ENCODE peak calls at places on chromosome 13, in nine cellular contexts. One of them, this sample, is unnamed.

GRCh38 chr13:49439609-49440008 is 4.3 kb downstream of the CAB39L start:
- DNase-seq in GM12878: no peak
- DNase-seq in PC-3: no peak
- DNase-seq in prostate gland: no peak
- DNase-seq in H9: no peak
- DNase-seq in breast epithelium: no peak
- DNase-seq in CD8-positive, alpha-beta T cell: no peak
- DNase-seq in psoas muscle: no peak
- DNase-seq in IMR-90: no peak
- DNase-seq in this sample: no peak

GRCh38 chr13:102191951-102192461 is 209.8 kb downstream of the FGF14 start:
- DNase-seq in GM12878: no peak
- DNase-seq in PC-3: peak; percentile 51
- DNase-seq in prostate gland: no peak
- DNase-seq in H9: no peak
- DNase-seq in breast epithelium: no peak
- DNase-seq in CD8-positive, alpha-beta T cell: no peak
- DNase-seq in psoas muscle: no peak
- DNase-seq in IMR-90: peak; percentile 62
- DNase-seq in this sample: no peak

GRCh38 chr13:40013554-40013953 is 358.1 kb downstream of the COG6 start:
- DNase-seq in GM12878: no peak
- DNase-seq in PC-3: no peak
- DNase-seq in prostate gland: no peak
- DNase-seq in H9: no peak
- DNase-seq in breast epithelium: no peak
- DNase-seq in CD8-positive, alpha-beta T cell: no peak
- DNase-seq in psoas muscle: no peak
- DNase-seq in IMR-90: no peak
- DNase-seq in this sample: no peak

GRCh38 chr13:93726173-93727019 is 499.8 kb downstream of the GPC6 start:
- DNase-seq in GM12878: no peak
- DNase-seq in PC-3: no peak
- DNase-seq in prostate gland: no peak
- DNase-seq in H9: no peak
- DNase-seq in breast epithelium: no peak
- DNase-seq in CD8-positive, alpha-beta T cell: no peak
- DNase-seq in psoas muscle: no peak
- DNase-seq in IMR-90: no peak
- DNase-seq in this sample: no peak

GRCh38 chr13:97353927-97354326 is 80.0 kb upstream of the RAP2A start:
- DNase-seq in GM12878: no peak
- DNase-seq in PC-3: no peak
- DNase-seq in prostate gland: no peak
- DNase-seq in H9: no peak
- DNase-seq in breast epithelium: no peak
- DNase-seq in CD8-positive, alpha-beta T cell: no peak
- DNase-seq in psoas muscle: no peak
- DNase-seq in IMR-90: peak; percentile 62
- DNase-seq in this sample: no peak

GRCh38 chr13:28401303-28402056 is 93.4 kb downstream of the FLT1 start:
- DNase-seq in GM12878: peak; percentile 62
- DNase-seq in PC-3: peak; percentile 19
- DNase-seq in prostate gland: no peak
- DNase-seq in H9: no peak
- DNase-seq in breast epithelium: no peak
- DNase-seq in CD8-positive, alpha-beta T cell: no peak
- DNase-seq in psoas muscle: no peak
- DNase-seq in IMR-90: peak; percentile 75
- DNase-seq in this sample: no peak

GRCh38 chr13:108877300-108877699 is 247.9 kb downstream of the MYO16 start:
- DNase-seq in GM12878: no peak
- DNase-seq in PC-3: peak; percentile 51
- DNase-seq in prostate gland: no peak
- DNase-seq in H9: no peak
- DNase-seq in breast epithelium: no peak
- DNase-seq in CD8-positive, alpha-beta T cell: no peak
- DNase-seq in psoas muscle: no peak
- DNase-seq in IMR-90: peak; percentile 51
- DNase-seq in this sample: no peak

GRCh38 chr13:32645854-32646253 is 59.6 kb downstream of the PDS5B start:
- DNase-seq in GM12878: peak; percentile 62
- DNase-seq in PC-3: no peak
- DNase-seq in prostate gland: no peak
- DNase-seq in H9: no peak
- DNase-seq in breast epithelium: no peak
- DNase-seq in CD8-positive, alpha-beta T cell: no peak
- DNase-seq in psoas muscle: no peak
- DNase-seq in IMR-90: no peak
- DNase-seq in this sample: no peak

GRCh38 chr13:75359266-75359665 is 122.7 kb downstream of the TBC1D4 start:
- DNase-seq in GM12878: no peak
- DNase-seq in PC-3: peak; percentile 89
- DNase-seq in prostate gland: no peak
- DNase-seq in H9: no peak
- DNase-seq in breast epithelium: no peak
- DNase-seq in CD8-positive, alpha-beta T cell: no peak
- DNase-seq in psoas muscle: no peak
- DNase-seq in IMR-90: peak; percentile 94
- DNase-seq in this sample: no peak

GRCh38 chr13:44903596-44903995 is 85.7 kb downstream of the NUFIP1 start:
- DNase-seq in GM12878: no peak
- DNase-seq in PC-3: no peak
- DNase-seq in prostate gland: no peak
- DNase-seq in H9: no peak
- DNase-seq in breast epithelium: peak; percentile 32
- DNase-seq in CD8-positive, alpha-beta T cell: no peak
- DNase-seq in psoas muscle: peak; percentile 89
- DNase-seq in IMR-90: peak; percentile 84
- DNase-seq in this sample: peak; percentile 50

GRCh38 chr13:108700421-108701170 is 71.2 kb downstream of the MYO16 start:
- DNase-seq in GM12878: no peak
- DNase-seq in PC-3: peak; percentile 75
- DNase-seq in prostate gland: no peak
- DNase-seq in H9: no peak
- DNase-seq in breast epithelium: no peak
- DNase-seq in CD8-positive, alpha-beta T cell: no peak
- DNase-seq in psoas muscle: no peak
- DNase-seq in IMR-90: peak; percentile 71
- DNase-seq in this sample: no peak

GRCh38 chr13:81929988-81930387 is 1589.1 kb upstream of the SPRY2 start:
- DNase-seq in GM12878: no peak
- DNase-seq in PC-3: peak; percentile 42
- DNase-seq in prostate gland: no peak
- DNase-seq in H9: peak; percentile 25
- DNase-seq in breast epithelium: no peak
- DNase-seq in CD8-positive, alpha-beta T cell: no peak
- DNase-seq in psoas muscle: no peak
- DNase-seq in IMR-90: no peak
- DNase-seq in this sample: no peak

GRCh38 chr13:86085890-86086289 is 286.7 kb upstream of the SLITRK6 start:
- DNase-seq in GM12878: no peak
- DNase-seq in PC-3: peak; percentile 13
- DNase-seq in prostate gland: no peak
- DNase-seq in H9: no peak
- DNase-seq in breast epithelium: no peak
- DNase-seq in CD8-positive, alpha-beta T cell: no peak
- DNase-seq in psoas muscle: no peak
- DNase-seq in IMR-90: no peak
- DNase-seq in this sample: no peak
- TF ChIP-seq CTCF in GM12878: no peak
- TF ChIP-seq CTCF in PC-3: peak; percentile 48
- TF ChIP-seq CTCF in prostate gland: no peak
- TF ChIP-seq CTCF in H9: peak; percentile 23
- TF ChIP-seq CTCF in breast epithelium: no peak
- TF ChIP-seq CTCF in CD8-positive, alpha-beta T cell: no peak
- TF ChIP-seq CTCF in psoas muscle: no peak
- TF ChIP-seq CTCF in IMR-90: no peak
- TF ChIP-seq CTCF in this sample: no peak

GRCh38 chr13:42494157-42494556 is 79.8 kb upstream of the TNFSF11 start:
- DNase-seq in GM12878: no peak
- DNase-seq in PC-3: peak; percentile 25
- DNase-seq in prostate gland: no peak
- DNase-seq in H9: no peak
- DNase-seq in breast epithelium: no peak
- DNase-seq in CD8-positive, alpha-beta T cell: no peak
- DNase-seq in psoas muscle: no peak
- DNase-seq in IMR-90: no peak
- DNase-seq in this sample: no peak

GRCh38 chr13:42486711-42487198 is 87.2 kb upstream of the TNFSF11 start:
- DNase-seq in GM12878: no peak
- DNase-seq in PC-3: peak; percentile 88
- DNase-seq in prostate gland: no peak
- DNase-seq in H9: no peak
- DNase-seq in breast epithelium: no peak
- DNase-seq in CD8-positive, alpha-beta T cell: no peak
- DNase-seq in psoas muscle: no peak
- DNase-seq in IMR-90: peak; percentile 71
- DNase-seq in this sample: no peak

GRCh38 chr13:42487221-42487620 is 86.7 kb upstream of the TNFSF11 start:
- DNase-seq in GM12878: no peak
- DNase-seq in PC-3: peak; percentile 76
- DNase-seq in prostate gland: no peak
- DNase-seq in H9: no peak
- DNase-seq in breast epithelium: no peak
- DNase-seq in CD8-positive, alpha-beta T cell: no peak
- DNase-seq in psoas muscle: no peak
- DNase-seq in IMR-90: peak; percentile 21
- DNase-seq in this sample: no peak

GRCh38 chr13:42492372-42492920 is 81.5 kb upstream of the TNFSF11 start:
- DNase-seq in GM12878: no peak
- DNase-seq in PC-3: no peak
- DNase-seq in prostate gland: no peak
- DNase-seq in H9: no peak
- DNase-seq in breast epithelium: no peak
- DNase-seq in CD8-positive, alpha-beta T cell: no peak
- DNase-seq in psoas muscle: no peak
- DNase-seq in IMR-90: no peak
- DNase-seq in this sample: no peak

GRCh38 chr13:42490676-42491075 is 83.3 kb upstream of the TNFSF11 start:
- DNase-seq in GM12878: no peak
- DNase-seq in PC-3: peak; percentile 63
- DNase-seq in prostate gland: no peak
- DNase-seq in H9: no peak
- DNase-seq in breast epithelium: no peak
- DNase-seq in CD8-positive, alpha-beta T cell: no peak
- DNase-seq in psoas muscle: no peak
- DNase-seq in IMR-90: no peak
- DNase-seq in this sample: no peak
- H3K4me1 ChIP-seq in GM12878: peaks cover 6% of the 10 kb centered on the region
- H3K4me1 ChIP-seq in PC-3: peaks cover 38% of the 10 kb centered on the region
- H3K4me1 ChIP-seq in prostate gland: no peaks in the 10 kb centered on the region
- H3K4me1 ChIP-seq in H9: no peaks in the 10 kb centered on the region
- H3K4me1 ChIP-seq in breast epithelium: no peaks in the 10 kb centered on the region
- H3K4me1 ChIP-seq in CD8-positive, alpha-beta T cell: no peaks in the 10 kb centered on the region
- H3K4me1 ChIP-seq in psoas muscle: no peaks in the 10 kb centered on the region
- H3K4me1 ChIP-seq in IMR-90: no peaks in the 10 kb centered on the region
- H3K4me1 ChIP-seq in this sample: no peaks in the 10 kb centered on the region

DNA sequence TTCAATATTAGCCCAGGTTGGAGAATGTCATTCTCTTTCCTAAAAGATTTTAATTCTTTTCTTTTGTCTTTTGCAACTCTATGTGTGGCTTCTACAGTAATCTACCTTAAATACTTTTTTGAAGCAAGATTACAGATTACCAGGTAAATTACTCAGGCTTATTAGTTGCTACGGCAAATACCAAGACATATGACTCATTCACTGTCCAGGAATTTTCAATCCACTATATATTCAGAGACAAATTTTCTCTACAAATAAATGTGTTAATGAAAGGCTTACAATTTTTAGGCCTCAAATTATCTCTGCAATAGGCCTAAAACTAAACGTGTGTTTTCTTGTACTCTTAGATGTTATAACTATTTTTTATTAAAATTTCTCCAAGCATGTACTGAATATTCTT is 631.3 kb downstream of the DIAPH3 start:
- DNase-seq in GM12878: no peak
- DNase-seq in PC-3: peak; percentile 52
- DNase-seq in prostate gland: no peak
- DNase-seq in H9: no peak
- DNase-seq in breast epithelium: no peak
- DNase-seq in CD8-positive, alpha-beta T cell: no peak
- DNase-seq in psoas muscle: no peak
- DNase-seq in IMR-90: no peak
- DNase-seq in this sample: no peak
- TF ChIP-seq CTCF in GM12878: no peak
- TF ChIP-seq CTCF in PC-3: no peak
- TF ChIP-seq CTCF in prostate gland: no peak
- TF ChIP-seq CTCF in H9: no peak
- TF ChIP-seq CTCF in breast epithelium: no peak
- TF ChIP-seq CTCF in CD8-positive, alpha-beta T cell: no peak
- TF ChIP-seq CTCF in psoas muscle: no peak
- TF ChIP-seq CTCF in IMR-90: no peak
- TF ChIP-seq CTCF in this sample: no peak

GRCh38 chr13:114151031-114151430 is 18.6 kb upstream of the RASA3 start:
- DNase-seq in GM12878: no peak
- DNase-seq in PC-3: no peak
- DNase-seq in prostate gland: no peak
- DNase-seq in H9: no peak
- DNase-seq in breast epithelium: no peak
- DNase-seq in CD8-positive, alpha-beta T cell: no peak
- DNase-seq in psoas muscle: no peak
- DNase-seq in IMR-90: no peak
- DNase-seq in this sample: no peak
- H3K4me1 ChIP-seq in GM12878: peaks cover 25% of the 10 kb centered on the region
- H3K4me1 ChIP-seq in PC-3: peaks cover 15% of the 10 kb centered on the region
- H3K4me1 ChIP-seq in prostate gland: no peaks in the 10 kb centered on the region
- H3K4me1 ChIP-seq in H9: no peaks in the 10 kb centered on the region
- H3K4me1 ChIP-seq in breast epithelium: peaks cover 6% of the 10 kb centered on the region
- H3K4me1 ChIP-seq in CD8-positive, alpha-beta T cell: peaks cover 81% of the 10 kb centered on the region
- H3K4me1 ChIP-seq in psoas muscle: peaks cover 4% of the 10 kb centered on the region
- H3K4me1 ChIP-seq in IMR-90: no peaks in the 10 kb centered on the region
- H3K4me1 ChIP-seq in this sample: no peaks in the 10 kb centered on the region

DNA sequence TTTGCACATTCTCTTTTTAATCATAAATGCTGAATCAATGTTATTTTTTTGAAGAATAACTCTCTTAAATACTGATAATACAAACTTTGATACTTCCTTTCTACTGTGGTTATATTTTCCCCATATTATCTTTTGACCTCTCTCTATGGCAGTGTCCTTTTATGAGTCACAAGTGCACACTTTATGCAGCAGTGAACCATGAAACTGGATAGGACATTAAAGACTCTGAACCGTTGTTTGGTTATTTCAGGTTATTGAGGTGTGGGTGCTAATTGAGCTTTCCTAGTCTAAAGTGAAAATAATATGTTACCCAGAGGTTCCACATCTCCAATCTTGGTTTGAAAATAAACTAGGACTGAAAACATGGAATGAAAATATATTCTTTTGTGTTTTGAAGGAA is 71.4 kb downstream of the DGKH start:
- DNase-seq in GM12878: peak; percentile 30
- DNase-seq in PC-3: no peak
- DNase-seq in prostate gland: no peak
- DNase-seq in H9: no peak
- DNase-seq in breast epithelium: no peak
- DNase-seq in CD8-positive, alpha-beta T cell: no peak
- DNase-seq in psoas muscle: no peak
- DNase-seq in IMR-90: no peak
- DNase-seq in this sample: no peak
- TF ChIP-seq CTCF in GM12878: no peak
- TF ChIP-seq CTCF in PC-3: no peak
- TF ChIP-seq CTCF in prostate gland: no peak
- TF ChIP-seq CTCF in H9: no peak
- TF ChIP-seq CTCF in breast epithelium: no peak
- TF ChIP-seq CTCF in CD8-positive, alpha-beta T cell: no peak
- TF ChIP-seq CTCF in psoas muscle: no peak
- TF ChIP-seq CTCF in IMR-90: no peak
- TF ChIP-seq CTCF in this sample: no peak

This sample was measured in lung.